ENCODE peak calls at places on chromosomes 2 and 18, in six cellular contexts. One of them, this sample, is unnamed.

GRCh38 chr18:40877096-40877495 is 1077.9 kb upstream of the PIK3C3 start:
- DNase-seq in stomach: no peak
- DNase-seq in NCI-H2081: no peak
- DNase-seq in MV-4-11: no peak
- DNase-seq in HFFc6: peak; percentile 68
- DNase-seq in neuronal stem cell: no peak
- DNase-seq in this sample: no peak

GRCh38 chr2:27451095-27451494 is 8.9 kb downstream of the KRTCAP3 start:
- DNase-seq in MV-4-11: no peak
- DNase-seq in NCI-H2081: no peak
- DNase-seq in stomach: no peak
- DNase-seq in HFFc6: no peak
- DNase-seq in neuronal stem cell: no peak
- DNase-seq in this sample: no peak

GRCh38 chr2:80531319-80531718 is 226.8 kb upstream of the LRRTM1 start:
- DNase-seq in neuronal stem cell: no peak
- DNase-seq in HFFc6: no peak
- DNase-seq in NCI-H2081: no peak
- DNase-seq in stomach: no peak
- DNase-seq in MV-4-11: no peak
- DNase-seq in this sample: no peak

GRCh38 chr2:218727502-218728165 is 17.0 kb downstream of the TTLL4 start:
- DNase-seq in NCI-H2081: no peak
- DNase-seq in MV-4-11: peak; percentile 9
- DNase-seq in neuronal stem cell: no peak
- DNase-seq in HFFc6: no peak
- DNase-seq in stomach: no peak
- DNase-seq in this sample: no peak

GRCh38 chr2:30566675-30567074 is 119.6 kb downstream of the LCLAT1 start:
- DNase-seq in neuronal stem cell: no peak
- DNase-seq in stomach: no peak
- DNase-seq in MV-4-11: no peak
- DNase-seq in NCI-H2081: no peak
- DNase-seq in HFFc6: no peak
- DNase-seq in this sample: no peak

GRCh38 chr18:58937204-58937603 is 72.5 kb downstream of the ZNF532 start:
- DNase-seq in neuronal stem cell: no peak
- DNase-seq in MV-4-11: peak; percentile 89
- DNase-seq in HFFc6: peak; percentile 41
- DNase-seq in stomach: no peak
- DNase-seq in NCI-H2081: no peak
- DNase-seq in this sample: no peak

GRCh38 chr2:210955591-210955990 is 399.2 kb downstream of the CPS1 start:
- DNase-seq in neuronal stem cell: no peak
- DNase-seq in HFFc6: peak; percentile 18
- DNase-seq in NCI-H2081: no peak
- DNase-seq in MV-4-11: no peak
- DNase-seq in stomach: no peak
- DNase-seq in this sample: no peak

GRCh38 chr2:203175371-203175770 is 63.4 kb upstream of the CYP20A1 start:
- DNase-seq in stomach: no peak
- DNase-seq in neuronal stem cell: no peak
- DNase-seq in NCI-H2081: no peak
- DNase-seq in MV-4-11: no peak
- DNase-seq in HFFc6: no peak
- DNase-seq in this sample: no peak

GRCh38 chr2:43274055-43274454 is 47.6 kb upstream of the ZFP36L2 start:
- DNase-seq in neuronal stem cell: no peak
- DNase-seq in HFFc6: no peak
- DNase-seq in MV-4-11: no peak
- DNase-seq in NCI-H2081: no peak
- DNase-seq in stomach: no peak
- DNase-seq in this sample: no peak

GRCh38 chr2:238423561-238424312 is 3.0 kb upstream of the ASB1 start:
- DNase-seq in NCI-H2081: no peak
- DNase-seq in MV-4-11: no peak
- DNase-seq in HFFc6: peak; percentile 14
- DNase-seq in stomach: peak; percentile 13
- DNase-seq in neuronal stem cell: no peak
- DNase-seq in this sample: no peak

GRCh38 chr2:18230668-18231067 is 329.8 kb downstream of the RDH14 start:
- DNase-seq in MV-4-11: no peak
- DNase-seq in NCI-H2081: no peak
- DNase-seq in stomach: no peak
- DNase-seq in HFFc6: no peak
- DNase-seq in neuronal stem cell: no peak
- DNase-seq in this sample: no peak

GRCh38 chr2:146651361-146651760 is 1193.5 kb upstream of the ACVR2A start:
- DNase-seq in stomach: no peak
- DNase-seq in NCI-H2081: no peak
- DNase-seq in HFFc6: peak; percentile 11
- DNase-seq in MV-4-11: no peak
- DNase-seq in neuronal stem cell: no peak
- DNase-seq in this sample: no peak

GRCh38 chr2:82896117-82896516 is 1563.0 kb downstream of the SUCLG1 start:
- DNase-seq in HFFc6: no peak
- DNase-seq in NCI-H2081: no peak
- DNase-seq in stomach: no peak
- DNase-seq in MV-4-11: no peak
- DNase-seq in neuronal stem cell: no peak
- DNase-seq in this sample: no peak

GRCh38 chr2:30465171-30465545 is 18.1 kb downstream of the LCLAT1 start:
- DNase-seq in MV-4-11: no peak
- DNase-seq in neuronal stem cell: no peak
- DNase-seq in stomach: no peak
- DNase-seq in HFFc6: no peak
- DNase-seq in NCI-H2081: no peak
- DNase-seq in this sample: no peak

GRCh38 chr18:48675330-48675761 is 136.5 kb downstream of the CTIF start:
- DNase-seq in HFFc6: peak; percentile 74
- DNase-seq in MV-4-11: peak; percentile 74
- DNase-seq in NCI-H2081: peak; percentile 55
- DNase-seq in neuronal stem cell: peak; percentile 77
- DNase-seq in stomach: peak; percentile 89
- DNase-seq in this sample: peak; percentile 27

GRCh38 chr18:10481831-10482230 is 27.4 kb downstream of the APCDD1 start:
- DNase-seq in HFFc6: no peak
- DNase-seq in NCI-H2081: no peak
- DNase-seq in neuronal stem cell: no peak
- DNase-seq in stomach: no peak
- DNase-seq in MV-4-11: no peak
- DNase-seq in this sample: no peak

GRCh38 chr2:230011617-230012016 is 57.1 kb downstream of the SLC16A14 start:
- DNase-seq in NCI-H2081: no peak
- DNase-seq in MV-4-11: no peak
- DNase-seq in stomach: no peak
- DNase-seq in neuronal stem cell: no peak
- DNase-seq in HFFc6: peak; percentile 51
- DNase-seq in this sample: no peak

GRCh38 chr2:42812899-42813479 is 20.6 kb upstream of the HAAO start:
- DNase-seq in NCI-H2081: no peak
- DNase-seq in HFFc6: peak; percentile 32
- DNase-seq in stomach: no peak
- DNase-seq in MV-4-11: peak; percentile 85
- DNase-seq in neuronal stem cell: no peak
- DNase-seq in this sample: no peak

GRCh38 chr2:53715568-53715967 is 52.0 kb upstream of the CHAC2 start:
- DNase-seq in NCI-H2081: no peak
- DNase-seq in MV-4-11: no peak
- DNase-seq in HFFc6: no peak
- DNase-seq in neuronal stem cell: no peak
- DNase-seq in stomach: no peak
- DNase-seq in this sample: no peak

GRCh38 chr18:75418293-75418692 is 9.2 kb downstream of the SMIM21 start:
- DNase-seq in HFFc6: no peak
- DNase-seq in stomach: no peak
- DNase-seq in MV-4-11: no peak
- DNase-seq in neuronal stem cell: no peak
- DNase-seq in NCI-H2081: no peak
- DNase-seq in this sample: no peak

GRCh38 chr2:232927793-232928563 is 57.9 kb downstream of the SNORC start:
- DNase-seq in stomach: no peak
- DNase-seq in neuronal stem cell: peak; percentile 53
- DNase-seq in NCI-H2081: peak; percentile 34
- DNase-seq in MV-4-11: no peak
- DNase-seq in HFFc6: no peak
- DNase-seq in this sample: no peak

GRCh38 chr18:34787931-34788532 is 77.9 kb downstream of the DTNA start:
- DNase-seq in stomach: peak; percentile 41
- DNase-seq in neuronal stem cell: peak; percentile 58
- DNase-seq in MV-4-11: peak; percentile 47
- DNase-seq in HFFc6: peak; percentile 42
- DNase-seq in NCI-H2081: peak; percentile 69
- DNase-seq in this sample: peak; percentile 21

GRCh38 chr2:26020214-26020613 is 13.7 kb upstream of the RAB10 start:
- DNase-seq in NCI-H2081: no peak
- DNase-seq in stomach: no peak
- DNase-seq in neuronal stem cell: no peak
- DNase-seq in MV-4-11: no peak
- DNase-seq in HFFc6: no peak
- DNase-seq in this sample: no peak

GRCh38 chr2:102753563-102754159 is 8.2 kb upstream of the TMEM182 start:
- DNase-seq in HFFc6: peak; percentile 58
- DNase-seq in stomach: peak; percentile 32
- DNase-seq in neuronal stem cell: peak; percentile 32
- DNase-seq in NCI-H2081: peak; percentile 33
- DNase-seq in MV-4-11: peak; percentile 52
- DNase-seq in this sample: peak; percentile 37

GRCh38 chr2:143258126-143258892 is 129.1 kb downstream of the ARHGAP15 start:
- DNase-seq in HFFc6: no peak
- DNase-seq in neuronal stem cell: no peak
- DNase-seq in stomach: no peak
- DNase-seq in MV-4-11: no peak
- DNase-seq in NCI-H2081: no peak
- DNase-seq in this sample: no peak

GRCh38 chr2:14423145-14423906 is 209.2 kb upstream of the LRATD1 start:
- DNase-seq in NCI-H2081: no peak
- DNase-seq in HFFc6: no peak
- DNase-seq in stomach: no peak
- DNase-seq in MV-4-11: no peak
- DNase-seq in neuronal stem cell: no peak
- DNase-seq in this sample: no peak

GRCh38 chr2:157538073-157538472 is 90.6 kb downstream of the ACVR1C start:
- DNase-seq in stomach: no peak
- DNase-seq in neuronal stem cell: no peak
- DNase-seq in NCI-H2081: no peak
- DNase-seq in HFFc6: no peak
- DNase-seq in MV-4-11: no peak
- DNase-seq in this sample: no peak

GRCh38 chr2:60549250-60550150 is 4.0 kb downstream of the BCL11A start:
- DNase-seq in HFFc6: no peak
- DNase-seq in NCI-H2081: peak; percentile 47
- DNase-seq in stomach: no peak
- DNase-seq in MV-4-11: no peak
- DNase-seq in neuronal stem cell: no peak
- DNase-seq in this sample: no peak

This sample was measured in NCI-H446 treated with DMSO at 0.1 percent for 48 hours.